ENCODE peak calls at places on chromosomes 4 and X, in six cellular contexts. N is choroid plexus epithelial cell; L is omental fat pad; V is CD8-positive, alpha-beta T cell; R is pancreas; Q is OCI-LY7. Z is an unnamed sample.

GRCh38 chr4:121376541-121376940 is 4.3 kb downstream of the QRFPR start:
- DNase-seq in L (no peak), Q (no peak), V (no peak), R (no peak), N (no peak), Z (no peak)

GRCh38 chr4:57097711-57098110 is 12.5 kb downstream of the IGFBP7 start:
- DNase-seq in V (no peak), Q (no peak), N (peak; percentile 21), L (no peak), R (no peak), Z (no peak)

GRCh38 chrX:7027071-7027470 is 120.4 kb upstream of the STS start:
- DNase-seq in N (no peak), L (no peak), Q (no peak), R (peak; percentile 30), V (no peak), Z (no peak)

GRCh38 chrX:145393702-145394235 is 146.5 kb downstream of the SPANXN1 start:
- DNase-seq in L (no peak), R (no peak), Q (peak; percentile 11), N (no peak), V (no peak), Z (no peak)

GRCh38 chrX:27599928-27600327 is 9.8 kb downstream of the DCAF8L2 start:
- DNase-seq in V (no peak), Q (no peak), R (no peak), N (peak; percentile 62), L (no peak), Z (no peak)

GRCh38 chr4:157818946-157819692 is 353.7 kb downstream of the GASK1B start:
- DNase-seq in L (no peak), V (no peak), R (no peak), Q (no peak), N (no peak), Z (no peak)

GRCh38 chrX:102899940-102900916 is 36.8 kb upstream of the RAB40AL start:
- DNase-seq in L (peak; percentile 92), V (peak; percentile 71), N (peak; percentile 82), Q (peak; percentile 47), R (peak; percentile 25), Z (peak; percentile 33)

GRCh38 chr4:162408309-162408708 is 244.5 kb upstream of the FSTL5 start:
- DNase-seq in R (no peak), V (no peak), N (no peak), L (no peak), Q (no peak), Z (no peak)

GRCh38 chrX:66004928-66005831 is 34.7 kb downstream of the VSIG4 start:
- DNase-seq in Q (peak; percentile 48), V (no peak), R (no peak), N (no peak), L (no peak), Z (no peak)

GRCh38 chrX:47112316-47112954 is 32.1 kb downstream of the NDUFB11 start:
- DNase-seq in N (peak; percentile 12), L (no peak), Q (no peak), R (no peak), V (no peak), Z (no peak)
- TF ChIP-seq CTCF in N (no peak), L (no peak), Q (no peak), R (no peak), V (no peak), Z (no peak)

GRCh38 chrX:106039920-106040319 is 1.4 kb upstream of the SERPINA7 start:
- DNase-seq in Q (no peak), R (no peak), N (peak; percentile 20), V (no peak), L (no peak), Z (no peak)
- TF ChIP-seq CTCF in Q (peak; percentile 22), R (no peak), N (peak; percentile 43), V (no peak), L (no peak), Z (peak; percentile 15)

GRCh38 chrX:51855698-51856097 is 37.7 kb upstream of the MAGED1 start:
- DNase-seq in R (no peak), V (no peak), L (no peak), N (no peak), Q (no peak), Z (no peak)

GRCh38 chrX:51866156-51866555 is 27.3 kb upstream of the MAGED1 start:
- DNase-seq in L (no peak), Q (no peak), V (no peak), N (peak; percentile 73), R (no peak), Z (no peak)

GRCh38 chrX:51857159-51857733 is 36.2 kb upstream of the MAGED1 start:
- DNase-seq in N (no peak), V (no peak), Q (no peak), R (no peak), L (no peak), Z (no peak)

GRCh38 chrX:51862920-51863319 is 30.5 kb upstream of the MAGED1 start:
- DNase-seq in Q (no peak), V (no peak), L (no peak), R (no peak), N (no peak), Z (no peak)

GRCh38 chrX:51860679-51861078 is 32.7 kb upstream of the MAGED1 start:
- DNase-seq in V (no peak), N (peak; percentile 66), L (no peak), Q (peak; percentile 33), R (no peak), Z (peak; percentile 19)
- TF ChIP-seq CTCF in V (peak; percentile 25), N (peak; percentile 71), L (no peak), Q (peak; percentile 71), R (no peak), Z (peak; percentile 40)

DNA sequence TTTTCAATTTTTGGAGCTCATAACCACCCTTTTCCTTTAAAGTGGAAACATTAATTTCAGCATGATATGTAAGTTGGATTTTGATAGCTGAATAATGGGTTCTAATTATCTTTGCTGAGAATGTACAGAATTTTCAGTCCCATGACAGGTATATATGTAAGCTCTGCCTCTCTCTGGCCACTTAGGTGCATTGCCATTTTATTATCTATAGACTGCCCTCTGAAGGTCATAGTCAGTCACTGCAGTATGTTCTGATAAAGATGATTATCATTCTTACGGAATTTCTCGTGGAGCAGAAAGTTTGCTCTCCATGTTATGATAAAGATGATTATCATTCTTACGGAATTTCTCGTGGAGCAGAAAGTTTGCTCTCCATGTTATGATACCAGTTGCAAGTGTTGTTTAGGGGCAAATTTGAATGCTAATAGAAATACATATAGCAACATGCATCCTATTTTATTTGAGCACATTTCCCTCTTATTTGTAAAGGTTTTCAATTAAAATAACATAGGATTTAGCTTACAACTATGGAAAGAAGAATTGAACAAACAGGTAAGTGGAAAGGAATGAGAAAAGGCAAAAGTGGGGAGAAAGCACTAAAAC is 10.4 kb downstream of the AFP start:
- DNase-seq in L (no peak), N (peak; percentile 79), R (peak; percentile 23), V (no peak), Q (peak; percentile 78), Z (no peak)
- TF ChIP-seq CTCF in L (no peak), N (peak; percentile 76), R (peak; percentile 6), V (peak; percentile 74), Q (peak; percentile 99), Z (peak; percentile 31)

GRCh38 chr4:138976526-138976925 is 39.1 kb upstream of the NOCT start:
- DNase-seq in N (no peak), L (no peak), V (no peak), Q (no peak), R (no peak), Z (no peak)

GRCh38 chr4:138979742-138980141 is 35.8 kb upstream of the NOCT start:
- DNase-seq in Q (no peak), V (no peak), L (no peak), N (no peak), R (no peak), Z (no peak)

GRCh38 chr4:138978600-138978999 is 37.0 kb upstream of the NOCT start:
- DNase-seq in L (no peak), V (no peak), R (no peak), N (no peak), Q (no peak), Z (no peak)

GRCh38 chr4:138977525-138977924 is 38.1 kb upstream of the NOCT start:
- DNase-seq in L (no peak), N (no peak), Q (peak; percentile 55), R (no peak), V (no peak), Z (no peak)

GRCh38 chr4:138978028-138978585 is 37.5 kb upstream of the NOCT start:
- DNase-seq in V (no peak), N (no peak), R (no peak), Q (no peak), L (no peak), Z (no peak)
- TF ChIP-seq CTCF in V (no peak), N (no peak), R (no peak), Q (no peak), L (no peak), Z (no peak)

GRCh38 chrX:49284212-49284611 is 14.6 kb downstream of the PPP1R3F start:
- DNase-seq in Q (no peak), L (no peak), V (no peak), R (no peak), N (no peak), Z (no peak)

GRCh38 chrX:49286581-49286980 is 16.9 kb upstream of the GAGE10 start:
- DNase-seq in Q (no peak), V (no peak), R (no peak), N (no peak), L (no peak), Z (no peak)

GRCh38 chrX:49287665-49288064 is 15.8 kb upstream of the GAGE10 start:
- DNase-seq in L (no peak), N (no peak), R (no peak), Q (no peak), V (no peak), Z (no peak)

GRCh38 chrX:49282647-49283011 is 13.0 kb downstream of the PPP1R3F start:
- DNase-seq in N (peak; percentile 43), R (no peak), V (no peak), L (no peak), Q (no peak), Z (no peak)

GRCh38 chrX:49286136-49286535 is 16.5 kb downstream of the PPP1R3F start:
- DNase-seq in N (no peak), V (no peak), L (no peak), R (no peak), Q (no peak), Z (no peak)
- TF ChIP-seq CTCF in N (no peak), V (no peak), L (no peak), R (no peak), Q (no peak), Z (no peak)

DNA sequence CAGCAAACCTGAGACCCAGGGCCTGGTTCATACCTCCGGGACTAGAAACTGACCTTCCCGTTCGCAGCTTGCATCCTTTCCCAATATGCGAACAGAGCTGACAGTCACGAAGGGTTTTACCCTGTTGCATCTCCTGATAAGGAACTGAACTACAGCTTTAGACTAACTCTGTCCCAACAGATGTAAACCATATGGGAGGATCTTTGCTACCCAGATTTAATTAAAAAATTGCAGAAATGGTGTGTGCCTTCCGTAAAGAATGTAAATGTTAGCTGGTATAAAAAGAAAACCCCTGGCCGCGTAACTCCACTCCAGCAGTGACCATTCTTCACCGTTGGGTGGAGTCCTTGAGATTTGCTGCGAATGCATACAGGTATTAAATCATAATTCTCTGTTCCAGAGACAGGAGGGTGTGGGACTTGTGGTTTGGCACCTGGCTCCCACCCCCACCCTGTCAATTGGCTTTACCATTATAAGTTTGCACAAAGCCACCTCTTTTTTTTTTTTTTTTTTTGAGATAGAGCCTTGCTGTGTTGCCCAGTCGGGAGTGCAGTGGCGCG is 40.6 kb upstream of the SORCS2 start:
- DNase-seq in L (no peak), N (no peak), V (no peak), Q (no peak), R (no peak), Z (no peak)
- TF ChIP-seq CTCF in L (no peak), N (peak; percentile 49), V (no peak), Q (no peak), R (no peak), Z (no peak)

GRCh38 chr4:98828801-98829200 is 100.1 kb downstream of the EIF4E start:
- DNase-seq in N (peak; percentile 23), Q (no peak), V (peak; percentile 33), L (no peak), R (no peak), Z (no peak)
- TF ChIP-seq CTCF in N (peak; percentile 30), Q (peak; percentile 34), V (no peak), L (no peak), R (no peak), Z (no peak)

Z was measured in heart left ventricle.